ENCODE peak calls at places on chromosomes 6 and 20, in five cellular contexts. K is H54; S is stimulated activated CD4-positive, alpha-beta T cell treated with anti-CD3 and anti-CD28 coated beads, Interleukin-1b, Interleukin-23, amount 100 ng/mL, for 24 hours; U is AG08396; A is memory B cell. L is an unnamed sample.
A peak's percentile ranks its signal among the peaks of the same experiment; 100 is the strongest.

GRCh38 chr6:7417684-7418083 is 28.1 kb downstream of the RIOK1 start:
- DNase-seq in K (no peak), S (no peak), U (no peak), A (no peak), L (no peak)

GRCh38 chr6:56864171-56864616 is 90.7 kb upstream of the BEND6 start:
- DNase-seq in K (no peak), S (no peak), U (no peak), A (no peak), L (no peak)

GRCh38 chr20:38878798-38879197 is 47.4 kb upstream of the FAM83D start:
- DNase-seq in K (no peak), S (no peak), U (peak; percentile 48), A (no peak), L (peak; percentile 75)

GRCh38 chr6:3905853-3906190 is 56.6 kb downstream of the FAM50B start:
- DNase-seq in K (no peak), S (no peak), U (no peak), A (no peak), L (no peak)

GRCh38 chr6:114176726-114177125 is 166.1 kb downstream of the HS3ST5 start:
- DNase-seq in K (no peak), S (no peak), U (no peak), A (no peak), L (no peak)

GRCh38 chr20:47802226-47802920 is 17.1 kb upstream of the SULF2 start:
- DNase-seq in K (no peak), S (no peak), U (no peak), A (no peak), L (no peak)

GRCh38 chr6:107616776-107617175 is 126.9 kb downstream of the SOBP start:
- DNase-seq in K (no peak), S (no peak), U (no peak), A (no peak), L (peak; percentile 62)

GRCh38 chr6:5302220-5302946 is 41.1 kb downstream of the FARS2 start:
- DNase-seq in K (no peak), S (no peak), U (no peak), A (no peak), L (no peak)

GRCh38 chr20:51366155-51366886 is 176.2 kb downstream of the NFATC2 start:
- DNase-seq in K (peak; percentile 85), S (no peak), U (peak; percentile 90), A (no peak), L (no peak)

GRCh38 chr20:3652646-3653596 is 10.3 kb downstream of the GFRA4 start:
- DNase-seq in K (no peak), S (no peak), U (no peak), A (no peak), L (no peak)

GRCh38 chr20:50510706-50511401 is 671 bp downstream of the PTPN1 start:
- DNase-seq in K (no peak), S (no peak), U (no peak), A (no peak), L (peak; percentile 58)

GRCh38 chr6:57104350-57104749 is 14.4 kb downstream of the ZNF451 start:
- DNase-seq in K (no peak), S (no peak), U (no peak), A (no peak), L (no peak)

GRCh38 chr20:49286689-49287551 is 9.1 kb upstream of the ZNFX1 start:
- DNase-seq in K (no peak), S (no peak), U (no peak), A (no peak), L (no peak)